ENCODE peak calls at places on chromosomes 3 and 15, in six cellular contexts. One of them, this sample, is unnamed.

GRCh38 chr15:101269479-101270223 is 7.6 kb downstream of the SELENOS start:
- DNase-seq in endothelial cell of umbilical vein: no peak
- DNase-seq in fibroblast of mammary gland: no peak
- DNase-seq in cardiac fibroblast: peak; percentile 46
- DNase-seq in uterus: no peak
- DNase-seq in choroid plexus epithelial cell: peak; percentile 29
- DNase-seq in this sample: peak; percentile 24

GRCh38 chr15:68819451-68820204 is 1.1 kb downstream of the ANP32A start:
- DNase-seq in endothelial cell of umbilical vein: peak; percentile 59
- DNase-seq in fibroblast of mammary gland: peak; percentile 56
- DNase-seq in cardiac fibroblast: peak; percentile 59
- DNase-seq in uterus: peak; percentile 47
- DNase-seq in choroid plexus epithelial cell: peak; percentile 67
- DNase-seq in this sample: peak; percentile 50

GRCh38 chr3:80050826-80051601 is 283.2 kb upstream of the ROBO1 start:
- DNase-seq in endothelial cell of umbilical vein: no peak
- DNase-seq in fibroblast of mammary gland: no peak
- DNase-seq in cardiac fibroblast: no peak
- DNase-seq in uterus: no peak
- DNase-seq in choroid plexus epithelial cell: no peak
- DNase-seq in this sample: no peak

GRCh38 chr15:30956216-30956803 is 35.1 kb downstream of the MTMR10 start:
- DNase-seq in endothelial cell of umbilical vein: no peak
- DNase-seq in fibroblast of mammary gland: no peak
- DNase-seq in cardiac fibroblast: no peak
- DNase-seq in uterus: no peak
- DNase-seq in choroid plexus epithelial cell: peak; percentile 26
- DNase-seq in this sample: no peak

GRCh38 chr15:66761723-66762595 is 59.9 kb downstream of the SMAD6 start:
- DNase-seq in endothelial cell of umbilical vein: no peak
- DNase-seq in fibroblast of mammary gland: peak; percentile 33
- DNase-seq in cardiac fibroblast: peak; percentile 33
- DNase-seq in uterus: no peak
- DNase-seq in choroid plexus epithelial cell: peak; percentile 58
- DNase-seq in this sample: peak; percentile 11

GRCh38 chr3:8282541-8283165 is 219.0 kb upstream of the LMCD1 start:
- DNase-seq in endothelial cell of umbilical vein: no peak
- DNase-seq in fibroblast of mammary gland: peak; percentile 27
- DNase-seq in cardiac fibroblast: no peak
- DNase-seq in uterus: no peak
- DNase-seq in choroid plexus epithelial cell: no peak
- DNase-seq in this sample: no peak

GRCh38 chr3:122493296-122493695 is 21.4 kb downstream of the KPNA1 start:
- DNase-seq in endothelial cell of umbilical vein: no peak
- DNase-seq in fibroblast of mammary gland: peak; percentile 59
- DNase-seq in cardiac fibroblast: peak; percentile 16
- DNase-seq in uterus: no peak
- DNase-seq in choroid plexus epithelial cell: peak; percentile 82
- DNase-seq in this sample: no peak

GRCh38 chr15:68484696-68485400 is 52.9 kb upstream of the ITGA11 start:
- DNase-seq in endothelial cell of umbilical vein: no peak
- DNase-seq in fibroblast of mammary gland: peak; percentile 51
- DNase-seq in cardiac fibroblast: peak; percentile 58
- DNase-seq in uterus: peak; percentile 76
- DNase-seq in choroid plexus epithelial cell: peak; percentile 46
- DNase-seq in this sample: no peak

GRCh38 chr3:50210510-50211367 is 5.7 kb downstream of the SLC38A3 start:
- DNase-seq in endothelial cell of umbilical vein: no peak
- DNase-seq in fibroblast of mammary gland: no peak
- DNase-seq in cardiac fibroblast: no peak
- DNase-seq in uterus: no peak
- DNase-seq in choroid plexus epithelial cell: no peak
- DNase-seq in this sample: no peak

GRCh38 chr3:128152419-128153155 is 694 bp upstream of the EEFSEC start:
- DNase-seq in endothelial cell of umbilical vein: no peak
- DNase-seq in fibroblast of mammary gland: peak; percentile 77
- DNase-seq in cardiac fibroblast: peak; percentile 83
- DNase-seq in uterus: no peak
- DNase-seq in choroid plexus epithelial cell: peak; percentile 77
- DNase-seq in this sample: no peak

GRCh38 chr3:47613723-47614122 is 35.1 kb upstream of the CSPG5 start:
- DNase-seq in endothelial cell of umbilical vein: no peak
- DNase-seq in fibroblast of mammary gland: no peak
- DNase-seq in cardiac fibroblast: no peak
- DNase-seq in uterus: no peak
- DNase-seq in choroid plexus epithelial cell: no peak
- DNase-seq in this sample: no peak

GRCh38 chr15:77107531-77108355 is 36.8 kb upstream of the TSPAN3 start:
- DNase-seq in endothelial cell of umbilical vein: peak; percentile 53
- DNase-seq in fibroblast of mammary gland: peak; percentile 59
- DNase-seq in cardiac fibroblast: peak; percentile 71
- DNase-seq in uterus: peak; percentile 51
- DNase-seq in choroid plexus epithelial cell: peak; percentile 87
- DNase-seq in this sample: peak; percentile 51

GRCh38 chr15:96335429-96335807 is 4.9 kb downstream of the NR2F2 start:
- DNase-seq in endothelial cell of umbilical vein: peak; percentile 40
- DNase-seq in fibroblast of mammary gland: peak; percentile 57
- DNase-seq in cardiac fibroblast: peak; percentile 70
- DNase-seq in uterus: no peak
- DNase-seq in choroid plexus epithelial cell: peak; percentile 39
- DNase-seq in this sample: no peak

GRCh38 chr3:9783954-9784353 is 8.3 kb downstream of the TADA3 start:
- DNase-seq in endothelial cell of umbilical vein: no peak
- DNase-seq in fibroblast of mammary gland: no peak
- DNase-seq in cardiac fibroblast: no peak
- DNase-seq in uterus: no peak
- DNase-seq in choroid plexus epithelial cell: no peak
- DNase-seq in this sample: no peak

GRCh38 chr3:11521167-11521566 is 122.5 kb downstream of the VGLL4 start:
- DNase-seq in endothelial cell of umbilical vein: no peak
- DNase-seq in fibroblast of mammary gland: no peak
- DNase-seq in cardiac fibroblast: no peak
- DNase-seq in uterus: no peak
- DNase-seq in choroid plexus epithelial cell: no peak
- DNase-seq in this sample: no peak

GRCh38 chr3:156749244-156749643 is 74.9 kb downstream of the TIPARP start:
- DNase-seq in endothelial cell of umbilical vein: no peak
- DNase-seq in fibroblast of mammary gland: no peak
- DNase-seq in cardiac fibroblast: no peak
- DNase-seq in uterus: no peak
- DNase-seq in choroid plexus epithelial cell: peak; percentile 77
- DNase-seq in this sample: no peak

GRCh38 chr15:66714543-66714981 is 12.5 kb downstream of the SMAD6 start:
- DNase-seq in endothelial cell of umbilical vein: peak; percentile 34
- DNase-seq in fibroblast of mammary gland: peak; percentile 59
- DNase-seq in cardiac fibroblast: peak; percentile 35
- DNase-seq in uterus: no peak
- DNase-seq in choroid plexus epithelial cell: peak; percentile 75
- DNase-seq in this sample: peak; percentile 40

GRCh38 chr3:33954956-33955355 is 156.5 kb downstream of the PDCD6IP start:
- DNase-seq in endothelial cell of umbilical vein: peak; percentile 4
- DNase-seq in fibroblast of mammary gland: peak; percentile 14
- DNase-seq in cardiac fibroblast: peak; percentile 23
- DNase-seq in uterus: no peak
- DNase-seq in choroid plexus epithelial cell: no peak
- DNase-seq in this sample: no peak

GRCh38 chr3:156509209-156510174 is 45.4 kb downstream of the SSR3 start:
- DNase-seq in endothelial cell of umbilical vein: peak; percentile 80
- DNase-seq in fibroblast of mammary gland: peak; percentile 78
- DNase-seq in cardiac fibroblast: peak; percentile 81
- DNase-seq in uterus: no peak
- DNase-seq in choroid plexus epithelial cell: peak; percentile 83
- DNase-seq in this sample: peak; percentile 63

GRCh38 chr3:153285194-153285641 is 123.2 kb downstream of the RAP2B start:
- DNase-seq in endothelial cell of umbilical vein: peak; percentile 29
- DNase-seq in fibroblast of mammary gland: peak; percentile 40
- DNase-seq in cardiac fibroblast: peak; percentile 50
- DNase-seq in uterus: no peak
- DNase-seq in choroid plexus epithelial cell: peak; percentile 69
- DNase-seq in this sample: peak; percentile 57

GRCh38 chr15:47965297-47965696 is 155.5 kb upstream of the SLC24A5 start:
- DNase-seq in endothelial cell of umbilical vein: no peak
- DNase-seq in fibroblast of mammary gland: no peak
- DNase-seq in cardiac fibroblast: no peak
- DNase-seq in uterus: no peak
- DNase-seq in choroid plexus epithelial cell: no peak
- DNase-seq in this sample: no peak

GRCh38 chr3:113769551-113769950 is 22.7 kb downstream of the ATP6V1A start:
- DNase-seq in endothelial cell of umbilical vein: peak; percentile 35
- DNase-seq in fibroblast of mammary gland: peak; percentile 54
- DNase-seq in cardiac fibroblast: peak; percentile 60
- DNase-seq in uterus: no peak
- DNase-seq in choroid plexus epithelial cell: peak; percentile 72
- DNase-seq in this sample: peak; percentile 54

GRCh38 chr3:184459355-184459754 is 79.5 kb downstream of the CHRD start:
- DNase-seq in endothelial cell of umbilical vein: peak; percentile 95
- DNase-seq in fibroblast of mammary gland: peak; percentile 94
- DNase-seq in cardiac fibroblast: peak; percentile 94
- DNase-seq in uterus: no peak
- DNase-seq in choroid plexus epithelial cell: peak; percentile 63
- DNase-seq in this sample: no peak

GRCh38 chr15:39830166-39830565 is 47.5 kb upstream of the FSIP1 start:
- DNase-seq in endothelial cell of umbilical vein: no peak
- DNase-seq in fibroblast of mammary gland: no peak
- DNase-seq in cardiac fibroblast: no peak
- DNase-seq in uterus: no peak
- DNase-seq in choroid plexus epithelial cell: no peak
- DNase-seq in this sample: no peak

GRCh38 chr3:11544413-11545181 is 99.1 kb downstream of the VGLL4 start:
- DNase-seq in endothelial cell of umbilical vein: no peak
- DNase-seq in fibroblast of mammary gland: peak; percentile 57
- DNase-seq in cardiac fibroblast: peak; percentile 58
- DNase-seq in uterus: peak; percentile 48
- DNase-seq in choroid plexus epithelial cell: peak; percentile 80
- DNase-seq in this sample: no peak

GRCh38 chr3:155646554-155647189 is 98.2 kb downstream of the PLCH1 start:
- DNase-seq in endothelial cell of umbilical vein: no peak
- DNase-seq in fibroblast of mammary gland: no peak
- DNase-seq in cardiac fibroblast: no peak
- DNase-seq in uterus: no peak
- DNase-seq in choroid plexus epithelial cell: no peak
- DNase-seq in this sample: no peak

GRCh38 chr15:30990451-30991300 is 752 bp downstream of the MTMR10 start:
- DNase-seq in endothelial cell of umbilical vein: peak; percentile 28
- DNase-seq in fibroblast of mammary gland: peak; percentile 16
- DNase-seq in cardiac fibroblast: peak; percentile 46
- DNase-seq in uterus: no peak
- DNase-seq in choroid plexus epithelial cell: peak; percentile 52
- DNase-seq in this sample: peak; percentile 27

GRCh38 chr3:100110101-100110500 is 4.2 kb downstream of the FILIP1L start:
- DNase-seq in endothelial cell of umbilical vein: no peak
- DNase-seq in fibroblast of mammary gland: no peak
- DNase-seq in cardiac fibroblast: no peak
- DNase-seq in uterus: no peak
- DNase-seq in choroid plexus epithelial cell: no peak
- DNase-seq in this sample: no peak

GRCh38 chr15:91548588-91548987 is 304.9 kb upstream of the SLCO3A1 start:
- DNase-seq in endothelial cell of umbilical vein: no peak
- DNase-seq in fibroblast of mammary gland: no peak
- DNase-seq in cardiac fibroblast: peak; percentile 14
- DNase-seq in uterus: no peak
- DNase-seq in choroid plexus epithelial cell: no peak
- DNase-seq in this sample: no peak

GRCh38 chr3:47908744-47909143 is 105.8 kb downstream of the DHX30 start:
- DNase-seq in endothelial cell of umbilical vein: no peak
- DNase-seq in fibroblast of mammary gland: peak; percentile 21
- DNase-seq in cardiac fibroblast: no peak
- DNase-seq in uterus: no peak
- DNase-seq in choroid plexus epithelial cell: no peak
- DNase-seq in this sample: no peak

GRCh38 chr3:111610189-111610588 is 15.0 kb upstream of the ZBED2 start:
- DNase-seq in endothelial cell of umbilical vein: no peak
- DNase-seq in fibroblast of mammary gland: no peak
- DNase-seq in cardiac fibroblast: no peak
- DNase-seq in uterus: no peak
- DNase-seq in choroid plexus epithelial cell: no peak
- DNase-seq in this sample: peak; percentile 86

GRCh38 chr3:46427929-46428833 is 21.1 kb downstream of the CCRL2 start:
- DNase-seq in endothelial cell of umbilical vein: no peak
- DNase-seq in fibroblast of mammary gland: no peak
- DNase-seq in cardiac fibroblast: no peak
- DNase-seq in uterus: no peak
- DNase-seq in choroid plexus epithelial cell: no peak
- DNase-seq in this sample: no peak
- TF ChIP-seq CTCF in endothelial cell of umbilical vein: no peak
- TF ChIP-seq CTCF in fibroblast of mammary gland: no peak
- TF ChIP-seq CTCF in cardiac fibroblast: no peak
- TF ChIP-seq CTCF in uterus: no peak
- TF ChIP-seq CTCF in choroid plexus epithelial cell: no peak
- TF ChIP-seq CTCF in this sample: no peak

DNA sequence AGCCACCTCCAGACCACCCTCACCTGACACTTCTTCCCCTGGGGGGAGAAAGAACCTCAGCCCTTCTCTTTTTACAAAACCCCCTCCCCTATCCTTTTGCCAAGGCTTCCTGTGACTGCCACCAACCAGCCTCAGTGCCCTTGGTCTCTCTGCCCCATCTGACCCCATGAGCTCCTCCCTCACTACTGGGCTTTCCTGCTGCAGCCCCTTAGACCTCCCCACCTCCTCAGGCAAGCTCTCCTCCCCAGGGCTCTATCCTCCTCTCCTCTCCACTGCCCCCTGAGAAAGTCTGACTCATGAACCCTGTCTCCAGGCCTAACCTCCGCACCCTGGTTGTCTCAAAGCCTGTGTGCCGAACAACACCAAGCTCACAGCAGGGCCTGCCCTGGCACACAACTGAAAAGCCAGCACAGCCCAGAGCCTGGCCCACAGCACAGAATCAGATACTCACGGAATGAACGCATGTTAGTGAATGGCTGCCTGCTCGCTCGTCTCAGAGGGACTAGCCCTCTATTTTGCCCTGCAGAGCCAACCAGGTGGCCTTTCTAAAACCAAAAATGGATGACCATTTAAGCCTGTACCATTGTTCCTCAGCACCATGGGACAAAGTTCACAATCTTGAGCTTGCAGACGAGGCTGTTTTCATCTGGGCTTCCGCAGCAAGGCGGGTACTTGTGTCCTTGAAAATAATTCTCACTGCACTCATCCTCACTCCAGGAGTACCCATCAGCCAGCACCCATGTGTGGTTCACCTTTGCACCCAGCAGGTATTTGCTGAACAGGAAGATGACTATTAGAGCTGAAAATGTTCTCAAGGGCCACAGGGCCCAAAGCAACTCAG is 1.7 kb downstream of the CHDH start:
- DNase-seq in endothelial cell of umbilical vein: no peak
- DNase-seq in fibroblast of mammary gland: no peak
- DNase-seq in cardiac fibroblast: no peak
- DNase-seq in uterus: no peak
- DNase-seq in choroid plexus epithelial cell: no peak
- DNase-seq in this sample: peak; percentile 4
- H3K4me3 ChIP-seq in endothelial cell of umbilical vein: no peak overlapping the region
- H3K4me3 ChIP-seq in fibroblast of mammary gland: no peak overlapping the region
- H3K4me3 ChIP-seq in cardiac fibroblast: no peak overlapping the region
- H3K4me3 ChIP-seq in uterus: no peak overlapping the region
- H3K4me3 ChIP-seq in choroid plexus epithelial cell: no peak overlapping the region
- H3K4me3 ChIP-seq in this sample: no peak overlapping the region

GRCh38 chr3:42830437-42831320 is 21.4 kb downstream of the ACKR2 start:
- DNase-seq in endothelial cell of umbilical vein: no peak
- DNase-seq in fibroblast of mammary gland: peak; percentile 61
- DNase-seq in cardiac fibroblast: peak; percentile 48
- DNase-seq in uterus: no peak
- DNase-seq in choroid plexus epithelial cell: peak; percentile 67
- DNase-seq in this sample: peak; percentile 75
- TF ChIP-seq CTCF in endothelial cell of umbilical vein: no peak
- TF ChIP-seq CTCF in fibroblast of mammary gland: peak; percentile 55
- TF ChIP-seq CTCF in cardiac fibroblast: peak; percentile 38
- TF ChIP-seq CTCF in uterus: peak; percentile 14
- TF ChIP-seq CTCF in choroid plexus epithelial cell: peak; percentile 62
- TF ChIP-seq CTCF in this sample: peak; percentile 86

GRCh38 chr15:72785452-72786243 is 2.1 kb upstream of the ADPGK start:
- DNase-seq in endothelial cell of umbilical vein: no peak
- DNase-seq in fibroblast of mammary gland: peak; percentile 45
- DNase-seq in cardiac fibroblast: peak; percentile 10
- DNase-seq in uterus: no peak
- DNase-seq in choroid plexus epithelial cell: peak; percentile 84
- DNase-seq in this sample: no peak
- H3K4me3 ChIP-seq in endothelial cell of umbilical vein: no peak overlapping the region
- H3K4me3 ChIP-seq in fibroblast of mammary gland: no peak overlapping the region
- H3K4me3 ChIP-seq in cardiac fibroblast: no peak overlapping the region
- H3K4me3 ChIP-seq in uterus: no peak overlapping the region
- H3K4me3 ChIP-seq in choroid plexus epithelial cell: no peak overlapping the region
- H3K4me3 ChIP-seq in this sample: no peak overlapping the region

This sample was measured in epithelial cell of esophagus.